ENCODE peak calls at places on chromosomes 7 and 10, in six cellular contexts. U, I, N, L, J and P are unnamed samples.

GRCh38 chr7:235576-236395 is 43.4 kb downstream of the FAM20C start:
- DNase-seq in J (no peak), N (no peak), L (no peak), U (no peak), I (no peak), P (no peak)

GRCh38 chr7:127995866-127996215 is 35.4 kb downstream of the LRRC4 start:
- DNase-seq in J (no peak), L (no peak), I (no peak), N (no peak), U (no peak), P (no peak)

GRCh38 chr7:12358694-12359093 is 45.0 kb downstream of the VWDE start:
- DNase-seq in J (no peak), L (no peak), N (no peak), U (no peak), I (no peak), P (no peak)

GRCh38 chr7:115352375-115352774 is 430.5 kb downstream of the MDFIC start:
- DNase-seq in N (no peak), U (no peak), J (no peak), I (no peak), L (no peak), P (no peak)

GRCh38 chr10:24930427-24930826 is 22.0 kb downstream of the PRTFDC1 start:
- DNase-seq in J (no peak), I (no peak), N (no peak), U (no peak), L (no peak), P (no peak)

GRCh38 chr7:24283900-24284698 is at the start of gene NPY:
- DNase-seq in U (no peak), L (peak), N (no peak), J (no peak), I (no peak), P (no peak)

GRCh38 chr7:75881436-75882095 is 2.7 kb downstream of the RHBDD2 start:
- DNase-seq in L (no peak), J (no peak), U (no peak), N (no peak), I (no peak), P (no peak)

GRCh38 chr10:101492205-101492604 is 95.9 kb downstream of the POLL start:
- DNase-seq in J (no peak), I (no peak), U (no peak), L (no peak), N (no peak), P (no peak)

GRCh38 chr10:107623292-107623691 is 458.8 kb upstream of the SORCS1 start:
- DNase-seq in L (no peak), J (no peak), N (no peak), U (no peak), I (no peak), P (no peak)

GRCh38 chr10:91071786-91072185 is 148.7 kb upstream of the PCGF5 start:
- DNase-seq in N (no peak), U (no peak), J (no peak), L (no peak), I (no peak), P (no peak)

GRCh38 chr7:81256991-81257390 is 338.1 kb upstream of the SEMA3C start:
- DNase-seq in J (no peak), I (no peak), L (peak), U (no peak), N (no peak), P (no peak)